ENCODE peak calls at places on chromosome 9, in four cellular contexts. L, G, Q and K are unnamed samples.

GRCh38 chr9:87267701-87268100 is 230.0 kb upstream of the DAPK1 start:
- DNase-seq in Q (peak; percentile 70), L (no peak), G (no peak), K (peak; percentile 51)

GRCh38 chr9:111794837-111795556 is at the start of gene SHOC1:
- DNase-seq in L (peak; percentile 88), G (peak; percentile 48), Q (no peak), K (no peak)

GRCh38 chr9:130212543-130213297 is 40.5 kb downstream of the NCS1 start:
- DNase-seq in Q (no peak), G (no peak), L (no peak), K (no peak)

GRCh38 chr9:74122229-74122628 is 374.9 kb upstream of the RORB start:
- DNase-seq in G (no peak), Q (no peak), L (no peak), K (no peak)

GRCh38 chr9:68755752-68756151 is 50.7 kb downstream of the PIP5K1B start:
- DNase-seq in Q (no peak), G (no peak), L (no peak), K (no peak)

GRCh38 chr9:100515578-100516494 is 42.9 kb downstream of the TMEFF1 start:
- DNase-seq in Q (no peak), L (no peak), G (no peak), K (peak; percentile 40)

GRCh38 chr9:3186751-3187150 is 339.1 kb downstream of the RFX3 start:
- DNase-seq in G (no peak), L (no peak), Q (no peak), K (no peak)

GRCh38 chr9:101376117-101376866 is 8.5 kb downstream of the BAAT start:
- DNase-seq in G (no peak), Q (no peak), L (peak; percentile 96), K (peak; percentile 83)

GRCh38 chr9:752201-752600 is 89.3 kb upstream of the DMRT1 start:
- DNase-seq in L (no peak), Q (no peak), G (no peak), K (peak; percentile 89)

GRCh38 chr9:129999123-129999510 is 43.9 kb downstream of the FNBP1 start:
- DNase-seq in L (no peak), G (no peak), Q (no peak), K (no peak)

GRCh38 chr9:99287641-99288040 is 65.6 kb downstream of the SEC61B start:
- DNase-seq in G (no peak), Q (no peak), L (no peak), K (no peak)

GRCh38 chr9:109286981-109287380 is 33.9 kb downstream of the EPB41L4B start:
- DNase-seq in L (peak; percentile 88), Q (no peak), G (no peak), K (peak; percentile 13)

GRCh38 chr9:123871781-123872180 is 58.1 kb downstream of the DENND1A start:
- DNase-seq in G (no peak), L (no peak), Q (no peak), K (no peak)

GRCh38 chr9:95754533-95755420 is 120.7 kb upstream of the ERCC6L2 start:
- DNase-seq in Q (no peak), G (no peak), L (no peak), K (no peak)

GRCh38 chr9:32351845-32352244 is 32.6 kb upstream of the ACO1 start:
- DNase-seq in Q (no peak), G (no peak), L (no peak), K (peak; percentile 24)

GRCh38 chr9:2017209-2017458 is 2.0 kb downstream of the SMARCA2 start:
- DNase-seq in Q (no peak), L (no peak), G (peak; percentile 49), K (no peak)

GRCh38 chr9:119003218-119003617 is 366.0 kb downstream of the BRINP1 start:
- DNase-seq in Q (no peak), L (no peak), G (no peak), K (no peak)

DNA sequence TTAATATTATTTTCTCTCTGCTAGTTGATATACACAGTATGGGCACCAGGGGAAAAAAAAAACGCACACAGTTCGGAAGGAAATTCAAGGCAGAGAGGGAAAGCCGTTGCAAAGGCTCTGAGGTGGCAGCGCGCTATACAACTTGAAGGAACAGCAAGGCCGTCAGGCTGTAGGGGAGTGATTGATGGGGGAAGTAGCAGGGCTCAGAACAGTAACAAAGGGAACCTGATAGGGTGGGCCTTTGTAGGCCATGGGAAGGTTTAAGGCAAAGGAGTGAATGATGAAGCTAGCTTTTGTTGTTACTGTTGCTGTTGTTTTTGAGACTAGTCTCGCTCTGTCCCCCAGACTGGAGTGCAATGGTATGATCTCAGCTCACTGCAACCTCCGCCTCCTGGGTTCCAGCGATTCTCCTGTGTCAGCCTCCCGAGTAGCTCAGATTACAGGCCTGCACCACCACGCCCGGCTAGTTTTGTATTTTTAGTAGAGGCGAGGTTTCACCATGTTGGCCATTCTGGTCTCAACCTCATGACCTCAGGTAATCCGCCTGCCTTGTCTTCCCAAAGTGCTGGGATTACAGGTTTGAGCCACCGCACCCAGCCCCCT is 27.0 kb downstream of the AQP7 start:
- DNase-seq in Q (no peak), G (peak; percentile 7), L (peak; percentile 60), K (no peak)
- TF ChIP-seq CTCF in Q (no peak), G (no peak), L (no peak), K (no peak)

DNA sequence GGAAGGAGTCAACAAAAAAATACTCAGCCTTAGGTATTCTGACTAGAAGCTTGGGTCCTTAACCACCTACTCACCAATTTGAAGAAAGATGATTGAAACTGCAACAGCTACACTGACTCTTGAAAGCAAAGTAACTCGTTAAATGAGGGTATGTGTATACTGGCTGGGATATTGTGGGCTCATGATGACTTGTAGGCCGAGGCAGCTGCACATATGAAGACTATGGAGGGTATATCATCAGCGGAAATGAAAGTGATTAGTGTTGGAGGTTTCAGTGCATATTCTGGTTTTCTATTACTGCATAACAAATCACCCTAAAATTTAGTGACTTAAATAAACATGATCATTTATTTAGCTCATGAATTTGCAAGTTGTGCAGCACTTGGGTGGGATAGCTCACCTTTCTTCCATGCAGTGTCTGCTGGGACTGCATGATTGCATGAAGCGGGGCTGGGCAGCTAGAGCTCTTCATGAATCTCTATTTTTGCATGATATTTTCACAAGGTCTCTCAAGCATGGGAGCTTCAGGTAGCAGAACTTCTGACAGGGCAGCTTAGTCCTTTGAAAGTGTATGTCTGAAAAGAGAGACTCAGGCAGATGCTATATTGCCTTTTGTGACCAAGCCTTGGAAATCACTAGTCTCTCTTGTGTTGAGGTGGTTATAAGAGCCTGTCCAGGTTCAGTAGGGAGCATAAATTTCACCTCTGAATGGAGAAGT is 96.1 kb upstream of the CDKN2B start:
- DNase-seq in L (no peak), G (no peak), Q (no peak), K (no peak)
- H3K4me1 ChIP-seq in L (no peaks in the 10 kb centered on the region), G (peaks cover 4% of the 10 kb centered on the region), Q (no peaks in the 10 kb centered on the region), K (peaks cover 10% of the 10 kb centered on the region)

GRCh38 chr9:20199111-20199510 is 410.3 kb upstream of the SLC24A2 start:
- DNase-seq in Q (no peak), G (no peak), L (no peak), K (no peak)
- TF ChIP-seq CTCF in Q (no peak), G (no peak), L (no peak), K (no peak)

DNA sequence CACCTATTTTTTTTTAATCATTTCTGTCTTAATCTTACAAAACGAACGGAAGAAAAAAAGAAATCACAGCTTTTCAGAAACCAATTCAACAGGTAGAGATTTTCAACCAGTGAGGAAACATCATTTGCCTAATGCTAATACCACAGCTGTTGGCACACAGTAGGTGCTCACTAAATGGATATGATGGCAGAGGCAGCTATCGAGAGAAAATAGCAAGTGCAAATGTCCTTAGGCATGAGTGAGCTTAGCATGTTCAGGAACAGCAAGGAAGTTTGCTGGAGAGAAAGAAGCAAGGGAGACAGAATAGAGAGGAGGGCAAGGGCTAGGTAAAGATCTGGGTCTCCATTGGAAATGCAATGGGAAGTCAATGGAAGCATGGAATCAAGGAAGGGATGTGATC is 49.2 kb downstream of the CEMIP2 start:
- DNase-seq in G (no peak), Q (no peak), L (no peak), K (no peak)
- H3K4me1 ChIP-seq in G (peaks cover 13% of the 10 kb centered on the region), Q (no peaks in the 10 kb centered on the region), L (no peaks in the 10 kb centered on the region), K (peaks cover 5% of the 10 kb centered on the region)

DNA sequence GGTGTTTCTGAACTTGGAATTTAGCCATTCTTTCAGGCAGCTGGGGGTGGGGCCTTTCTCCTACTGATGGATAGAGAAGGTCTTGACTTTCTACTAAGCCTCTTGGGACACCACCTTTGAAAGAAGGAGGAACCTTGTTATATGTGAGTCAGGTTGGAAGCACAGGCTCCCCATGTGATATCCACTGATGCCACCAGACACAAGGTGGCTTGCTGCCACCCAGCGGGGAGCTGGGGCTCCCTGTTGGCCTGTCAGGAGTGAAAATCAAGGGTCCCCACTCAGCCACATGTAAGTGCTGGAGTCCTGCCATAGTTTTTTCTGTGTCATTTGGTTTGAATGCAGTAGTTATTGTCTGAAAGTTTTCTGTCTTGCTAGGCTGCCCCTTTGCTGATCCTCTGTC is 252.4 kb upstream of the NFIL3 start:
- DNase-seq in G (no peak), L (no peak), Q (no peak), K (no peak)
- TF ChIP-seq CTCF in G (no peak), L (no peak), Q (no peak), K (no peak)

GRCh38 chr9:127768666-127769065 is 9.8 kb downstream of the SH2D3C start:
- DNase-seq in Q (no peak), L (no peak), G (no peak), K (no peak)
- H3K4me1 ChIP-seq in Q (no peaks in the 10 kb centered on the region), L (peaks cover 7% of the 10 kb centered on the region), G (peaks cover 15% of the 10 kb centered on the region), K (no peaks in the 10 kb centered on the region)

GRCh38 chr9:132769895-132770774 is 99.9 kb downstream of the GTF3C4 start:
- DNase-seq in Q (peak; percentile 66), G (peak; percentile 74), L (peak; percentile 62), K (peak; percentile 57)
- TF ChIP-seq CTCF in Q (no peak), G (no peak), L (no peak), K (no peak)

GRCh38 chr9:136529516-136530471 is 16.1 kb downstream of the NOTCH1 start:
- DNase-seq in L (no peak), G (no peak), Q (no peak), K (no peak)
- H3K4me1 ChIP-seq in L (peaks cover 4% of the 10 kb centered on the region), G (peaks cover 84% of the 10 kb centered on the region), Q (no peaks in the 10 kb centered on the region), K (no peaks in the 10 kb centered on the region)

DNA sequence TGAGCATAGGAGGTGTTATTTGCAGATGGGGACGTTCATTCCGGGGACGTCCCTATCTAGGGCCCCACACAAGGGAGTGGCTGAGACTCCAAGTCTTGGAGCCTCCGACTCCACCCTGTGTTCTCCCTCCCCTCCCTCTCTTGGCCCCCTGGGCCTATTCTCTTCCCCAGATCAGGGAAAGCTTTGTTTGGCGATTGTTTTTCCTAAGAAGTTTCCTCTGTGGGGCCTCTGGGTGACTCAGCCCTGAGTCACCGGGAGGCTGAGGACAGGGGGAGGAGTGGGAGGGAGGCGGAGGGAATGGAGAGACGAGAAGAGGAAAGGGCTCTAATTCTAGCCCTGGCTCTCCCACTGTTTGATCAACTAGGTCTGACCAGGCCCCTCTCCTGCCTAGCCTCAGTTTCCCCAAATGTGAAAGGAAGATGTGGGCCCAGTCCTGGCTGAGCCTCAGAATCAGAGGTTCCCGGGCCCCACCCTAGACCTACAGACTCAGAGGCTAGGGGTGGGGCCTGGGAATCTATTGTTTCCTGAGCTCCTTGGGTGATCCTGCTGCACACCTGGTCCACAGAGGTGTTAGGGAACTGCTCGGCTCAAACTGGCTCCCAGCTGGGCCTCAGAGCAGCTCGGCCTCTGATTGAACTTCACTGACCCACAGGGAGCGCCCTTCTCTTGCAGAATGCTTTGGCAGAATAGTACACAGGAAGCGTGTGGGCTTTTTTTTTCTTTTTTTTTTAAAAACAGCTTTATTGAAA is 19.2 kb downstream of the GSN start:
- DNase-seq in L (peak; percentile 87), G (peak; percentile 86), Q (peak; percentile 94), K (peak; percentile 60)
- TF ChIP-seq CTCF in L (peak; percentile 11), G (no peak), Q (no peak), K (peak; percentile 34)